ENCODE peak calls at places on chromosomes 6 and 20, in four cellular contexts. One of them, this sample, is unnamed.

GRCh38 chr6:130776287-130776925 is 50.8 kb upstream of the SMLR1 start:
- DNase-seq in GM12878: peak; percentile 51
- DNase-seq in A549: no peak
- DNase-seq in K562: no peak
- DNase-seq in this sample: no peak

GRCh38 chr20:41905186-41905585 is 287.0 kb upstream of the CHD6 start:
- DNase-seq in GM12878: no peak
- DNase-seq in A549: no peak
- DNase-seq in K562: no peak
- DNase-seq in this sample: no peak

GRCh38 chr6:105459049-105459448 is 56.2 kb upstream of the PREP start:
- DNase-seq in GM12878: peak; percentile 98
- DNase-seq in K562: no peak
- DNase-seq in A549: no peak
- DNase-seq in this sample: no peak

GRCh38 chr6:24668997-24669361 is 2.1 kb downstream of the ACOT13 start:
- DNase-seq in GM12878: no peak
- DNase-seq in A549: no peak
- DNase-seq in K562: no peak
- DNase-seq in this sample: no peak

GRCh38 chr6:136007355-136007754 is 155.9 kb downstream of the PDE7B start:
- DNase-seq in GM12878: no peak
- DNase-seq in A549: no peak
- DNase-seq in K562: no peak
- DNase-seq in this sample: peak; percentile 31

GRCh38 chr6:100268326-100268725 is 196.4 kb downstream of the SIM1 start:
- DNase-seq in A549: no peak
- DNase-seq in GM12878: no peak
- DNase-seq in K562: no peak
- DNase-seq in this sample: no peak

GRCh38 chr20:3045042-3045815 is 623 bp upstream of the MRPS26 start:
- DNase-seq in GM12878: no peak
- DNase-seq in K562: peak; percentile 81
- DNase-seq in A549: no peak
- DNase-seq in this sample: peak; percentile 97

GRCh38 chr6:108742041-108742440 is 106.2 kb upstream of the ARMC2 start:
- DNase-seq in K562: no peak
- DNase-seq in A549: peak; percentile 22
- DNase-seq in GM12878: no peak
- DNase-seq in this sample: peak; percentile 93

GRCh38 chr6:15420959-15421438 is 175.1 kb downstream of the JARID2 start:
- DNase-seq in K562: no peak
- DNase-seq in A549: no peak
- DNase-seq in GM12878: no peak
- DNase-seq in this sample: peak; percentile 76

GRCh38 chr6:101011165-101011564 is 130.0 kb upstream of the ASCC3 start:
- DNase-seq in A549: no peak
- DNase-seq in K562: no peak
- DNase-seq in GM12878: peak; percentile 33
- DNase-seq in this sample: no peak

GRCh38 chr6:79671605-79672266 is 40.6 kb downstream of the SH3BGRL2 start:
- DNase-seq in A549: peak; percentile 7
- DNase-seq in K562: peak; percentile 56
- DNase-seq in GM12878: no peak
- DNase-seq in this sample: no peak

GRCh38 chr20:62666736-62667529 is 24.6 kb downstream of the SLCO4A1 start:
- DNase-seq in A549: no peak
- DNase-seq in GM12878: no peak
- DNase-seq in K562: no peak
- DNase-seq in this sample: no peak

GRCh38 chr6:159969921-159970320 is 1.0 kb downstream of the IGF2R start:
- DNase-seq in GM12878: no peak
- DNase-seq in A549: peak; percentile 58
- DNase-seq in K562: peak; percentile 82
- DNase-seq in this sample: peak; percentile 78
- TF ChIP-seq POLR2A in GM12878: no peak
- TF ChIP-seq POLR2A in A549: no peak
- TF ChIP-seq POLR2A in K562: peak; percentile 54
- TF ChIP-seq POLR2A in this sample: no peak

GRCh38 chr20:1920252-1920651 is 25.0 kb downstream of the SIRPA start:
- DNase-seq in A549: peak; percentile 83
- DNase-seq in K562: no peak
- DNase-seq in GM12878: no peak
- DNase-seq in this sample: no peak
- TF ChIP-seq MYC in A549: no peak
- TF ChIP-seq MYC in K562: no peak
- TF ChIP-seq MYC in GM12878: no peak
- TF ChIP-seq MYC in this sample: no peak

DNA sequence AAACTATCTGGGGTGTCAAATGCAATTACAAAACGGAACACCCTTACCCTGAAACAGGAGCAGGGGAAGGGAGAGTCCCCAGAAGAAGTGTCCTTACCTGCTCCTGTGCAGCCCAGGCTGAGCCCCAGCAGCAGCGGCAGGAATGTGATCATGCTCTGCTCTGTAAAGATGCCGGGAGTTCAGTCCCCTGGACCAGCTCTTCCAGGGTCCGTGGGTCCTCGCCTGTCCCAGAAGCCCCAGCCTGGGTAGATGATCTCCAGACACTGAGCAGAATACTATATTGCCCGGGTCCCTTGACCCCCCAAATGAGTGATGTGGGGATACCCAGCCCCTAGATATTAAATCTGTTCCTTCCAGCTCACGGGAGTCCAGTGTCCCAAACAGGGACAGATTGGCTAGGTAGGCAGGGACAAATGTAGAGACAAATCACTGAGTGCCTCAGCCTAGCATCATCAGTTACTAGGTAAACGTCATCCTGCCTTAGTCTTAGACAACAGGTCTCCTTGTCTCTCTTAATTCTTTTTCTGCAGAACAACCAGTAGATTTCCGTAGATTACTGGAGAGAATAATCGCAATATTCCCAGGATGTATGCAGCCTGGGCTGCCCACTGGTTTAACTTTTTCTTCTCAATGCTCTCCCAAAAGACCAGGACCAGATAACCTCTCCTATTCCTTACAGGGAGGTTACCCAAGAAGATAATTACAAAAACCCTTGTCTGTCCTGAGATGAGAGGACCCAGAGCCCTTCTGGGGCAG is at the start of gene HLA-DMB:
- DNase-seq in GM12878: peak; percentile 97
- DNase-seq in K562: peak; percentile 58
- DNase-seq in A549: peak; percentile 79
- DNase-seq in this sample: peak; percentile 54
- TF ChIP-seq POLR2A in GM12878: peak; percentile 71
- TF ChIP-seq POLR2A in K562: no peak
- TF ChIP-seq POLR2A in A549: no peak
- TF ChIP-seq POLR2A in this sample: no peak

GRCh38 chr20:64244281-64244805 is 11.2 kb upstream of the PCMTD2 start:
- DNase-seq in GM12878: no peak
- DNase-seq in A549: no peak
- DNase-seq in K562: no peak
- DNase-seq in this sample: no peak
- TF ChIP-seq MYC in GM12878: no peak
- TF ChIP-seq MYC in A549: no peak
- TF ChIP-seq MYC in K562: no peak
- TF ChIP-seq MYC in this sample: no peak

GRCh38 chr6:158803733-158804143 is 15.4 kb downstream of the EZR start:
- DNase-seq in GM12878: no peak
- DNase-seq in A549: no peak
- DNase-seq in K562: no peak
- DNase-seq in this sample: peak; percentile 82
- TF ChIP-seq POLR2A in GM12878: peak; percentile 50
- TF ChIP-seq POLR2A in A549: no peak
- TF ChIP-seq POLR2A in K562: no peak
- TF ChIP-seq POLR2A in this sample: no peak

This sample was measured in NB4.